ENCODE peak calls at places on chromosome 2, in four cellular contexts. B is SK-N-SH, M is tibial artery, T is endothelial cell. L is an unnamed sample.

GRCh38 chr2:113967272-113967671 is 77.4 kb downstream of the ACTR3 start:
- DNase-seq in T (no peak), B (no peak), M (no peak), L (no peak)

GRCh38 chr2:168015274-168015953 is 232.0 kb downstream of the STK39 start:
- DNase-seq in B (peak; percentile 56), T (no peak), M (no peak), L (no peak)

GRCh38 chr2:47304654-47305053 is 98.3 kb upstream of the MSH2 start:
- DNase-seq in M (no peak), B (no peak), T (no peak), L (no peak)

GRCh38 chr2:207786956-207787516 is 17.3 kb upstream of the FZD5 start:
- DNase-seq in B (no peak), T (no peak), M (no peak), L (no peak)

GRCh38 chr2:226304308-226304707 is 495.3 kb downstream of the IRS1 start:
- DNase-seq in M (no peak), B (no peak), T (no peak), L (no peak)

GRCh38 chr2:113707106-113707505 is 49.3 kb downstream of the SLC35F5 start:
- DNase-seq in T (no peak), B (no peak), M (no peak), L (no peak)

GRCh38 chr2:71948781-71949536 is 198.7 kb downstream of the CYP26B1 start:
- DNase-seq in T (no peak), M (no peak), B (no peak), L (peak; percentile 24)

GRCh38 chr2:182132605-182133004 is 147.0 kb downstream of the PPP1R1C start:
- DNase-seq in B (no peak), M (no peak), T (no peak), L (no peak)

GRCh38 chr2:195500878-195501277 is 156.1 kb upstream of the SLC39A10 start:
- DNase-seq in T (no peak), M (no peak), B (no peak), L (no peak)

GRCh38 chr2:85682378-85682777 is 11.8 kb upstream of the GNLY start:
- DNase-seq in B (no peak), T (no peak), M (no peak), L (no peak)

GRCh38 chr2:189580267-189580661 is 322 bp downstream of the SLC40A1 start:
- DNase-seq in M (peak; percentile 67), B (peak; percentile 65), T (peak; percentile 19), L (no peak)

GRCh38 chr2:63488118-63488713 is 100.1 kb downstream of the WDPCP start:
- DNase-seq in B (peak; percentile 29), T (peak; percentile 11), M (no peak), L (no peak)

GRCh38 chr2:176562359-176563043 is 293.3 kb downstream of the MTX2 start:
- DNase-seq in M (no peak), T (no peak), B (no peak), L (no peak)

GRCh38 chr2:71154798-71155197 is 24.4 kb downstream of the MPHOSPH10 start:
- DNase-seq in M (no peak), T (no peak), B (no peak), L (no peak)

GRCh38 chr2:85288244-85288725 is 39.5 kb downstream of the TGOLN2 start:
- DNase-seq in B (no peak), T (no peak), M (no peak), L (no peak)

GRCh38 chr2:182167882-182168281 is 182.2 kb downstream of the PPP1R1C start:
- DNase-seq in T (no peak), M (no peak), B (no peak), L (no peak)

GRCh38 chr2:6249557-6249956 is 557.4 kb downstream of the SOX11 start:
- DNase-seq in M (no peak), T (no peak), B (no peak), L (no peak)

GRCh38 chr2:85753525-85754312 is at the start of gene ATOH8:
- DNase-seq in T (peak; percentile 60), B (peak; percentile 78), M (peak; percentile 89), L (peak; percentile 63)

GRCh38 chr2:179861027-179861776 is at the start of gene ZNF385B:
- DNase-seq in M (no peak), T (peak; percentile 45), B (peak; percentile 77), L (no peak)

GRCh38 chr2:218357194-218358177 is 829 bp downstream of the CATIP start:
- DNase-seq in T (no peak), M (no peak), B (no peak), L (no peak)

GRCh38 chr2:221034026-221034701 is 537.9 kb downstream of the EPHA4 start:
- DNase-seq in B (no peak), M (no peak), T (no peak), L (no peak)

GRCh38 chr2:197591706-197592072 is 75.8 kb downstream of the MOB4 start:
- DNase-seq in M (no peak), T (no peak), B (no peak), L (no peak)

GRCh38 chr2:64819774-64820688 is 166.3 kb upstream of the SERTAD2 start:
- DNase-seq in T (no peak), B (no peak), M (no peak), L (no peak)

GRCh38 chr2:29449499-29449898 is 334.3 kb downstream of the CLIP4 start:
- DNase-seq in T (no peak), B (no peak), M (no peak), L (no peak)
- TF ChIP-seq CTCF in T (no peak), B (no peak), M (no peak), L (no peak)

GRCh38 chr2:11416191-11416590 is 49.8 kb downstream of the E2F6 start:
- DNase-seq in B (no peak), T (no peak), M (no peak), L (no peak)

GRCh38 chr2:11412449-11412810 is 53.5 kb downstream of the E2F6 start:
- DNase-seq in T (no peak), M (no peak), B (no peak), L (no peak)

GRCh38 chr2:11416931-11417330 is 49.0 kb downstream of the E2F6 start:
- DNase-seq in B (no peak), T (no peak), M (no peak), L (no peak)

GRCh38 chr2:11411768-11412448 is 54.1 kb downstream of the E2F6 start:
- DNase-seq in B (peak; percentile 85), M (no peak), T (peak; percentile 65), L (no peak)

GRCh38 chr2:11414372-11415124 is 51.4 kb downstream of the E2F6 start:
- DNase-seq in M (no peak), T (no peak), B (no peak), L (no peak)
- TF ChIP-seq CTCF in M (no peak), T (no peak), B (no peak), L (no peak)

GRCh38 chr2:15546297-15547098 is 14.6 kb downstream of the NBAS start:
- DNase-seq in B (no peak), T (peak; percentile 28), M (no peak), L (no peak)
- TF ChIP-seq CTCF in B (peak; percentile 55), T (peak; percentile 40), M (no peak), L (no peak)

GRCh38 chr2:236261452-236261851 is 2.8 kb downstream of the ASB18 start:
- DNase-seq in M (no peak), B (no peak), T (no peak), L (no peak)
- TF ChIP-seq CTCF in M (no peak), B (no peak), T (no peak), L (no peak)

GRCh38 chr2:171729952-171730317 is 42.7 kb downstream of the DYNC1I2 start:
- DNase-seq in M (no peak), B (no peak), T (no peak), L (no peak)

GRCh38 chr2:171718720-171719119 is 31.5 kb downstream of the DYNC1I2 start:
- DNase-seq in M (no peak), B (no peak), T (no peak), L (no peak)

GRCh38 chr2:171728989-171729951 is 42.0 kb downstream of the DYNC1I2 start:
- DNase-seq in B (no peak), M (no peak), T (no peak), L (no peak)

GRCh38 chr2:171726841-171727460 is 39.7 kb downstream of the DYNC1I2 start:
- DNase-seq in M (no peak), B (peak; percentile 14), T (no peak), L (no peak)

DNA sequence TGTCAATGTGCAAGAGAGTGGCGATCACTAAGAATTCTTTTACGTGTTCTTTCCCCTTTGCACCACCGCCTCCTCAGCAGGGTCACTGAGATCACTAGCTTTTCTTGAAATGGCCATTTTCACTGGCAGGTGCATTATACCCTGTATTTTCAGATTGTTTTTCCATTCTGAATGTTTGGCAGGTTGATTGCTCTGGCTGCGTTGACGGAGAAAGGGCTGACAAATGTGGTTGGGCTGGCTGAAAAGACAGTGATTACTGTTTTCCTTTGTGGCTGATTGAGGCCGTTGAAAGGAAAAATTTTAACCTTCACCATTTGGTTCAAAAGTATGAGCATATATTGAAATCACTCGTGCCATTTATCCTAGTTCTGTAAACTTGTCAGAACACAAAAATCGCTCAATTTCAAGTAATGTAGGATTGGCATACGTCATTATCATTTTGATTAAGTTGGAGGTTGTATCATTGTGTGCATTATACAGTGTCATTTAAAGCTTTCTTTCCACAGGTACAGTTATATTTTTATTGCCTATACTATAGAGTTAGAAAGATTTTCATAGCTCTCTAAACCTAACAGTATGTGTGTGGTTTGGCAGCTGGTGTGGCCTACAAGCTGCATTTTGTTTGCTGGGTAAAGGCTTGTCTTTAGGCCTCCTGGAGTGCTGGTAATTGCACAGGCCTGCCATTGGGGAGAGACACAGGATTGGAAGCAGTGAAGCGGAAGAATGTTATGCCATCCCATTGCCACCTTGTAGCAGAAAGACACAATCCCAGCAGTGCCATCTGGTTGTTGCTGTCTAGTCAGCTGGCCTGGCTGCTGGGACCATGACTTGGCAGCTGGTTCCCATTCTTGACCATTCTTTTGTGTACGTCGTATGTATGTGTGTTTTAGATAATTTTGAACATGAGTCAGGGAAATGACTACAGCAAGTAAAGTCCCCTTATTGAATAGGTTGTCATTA is 36.7 kb downstream of the DYNC1I2 start:
- DNase-seq in T (no peak), B (peak; percentile 30), M (no peak), L (no peak)
- TF ChIP-seq CTCF in T (no peak), B (no peak), M (no peak), L (no peak)

GRCh38 chr2:120669121-120669952 is 66.3 kb upstream of the GLI2 start:
- DNase-seq in M (no peak), T (peak; percentile 60), B (peak; percentile 75), L (no peak)
- TF ChIP-seq CTCF in M (no peak), T (peak; percentile 60), B (no peak), L (no peak)

GRCh38 chr2:75241696-75242095 is 42.4 kb upstream of the TACR1 start:
- DNase-seq in M (no peak), T (no peak), B (no peak), L (no peak)
- TF ChIP-seq CTCF in M (no peak), T (no peak), B (peak; percentile 34), L (no peak)

DNA sequence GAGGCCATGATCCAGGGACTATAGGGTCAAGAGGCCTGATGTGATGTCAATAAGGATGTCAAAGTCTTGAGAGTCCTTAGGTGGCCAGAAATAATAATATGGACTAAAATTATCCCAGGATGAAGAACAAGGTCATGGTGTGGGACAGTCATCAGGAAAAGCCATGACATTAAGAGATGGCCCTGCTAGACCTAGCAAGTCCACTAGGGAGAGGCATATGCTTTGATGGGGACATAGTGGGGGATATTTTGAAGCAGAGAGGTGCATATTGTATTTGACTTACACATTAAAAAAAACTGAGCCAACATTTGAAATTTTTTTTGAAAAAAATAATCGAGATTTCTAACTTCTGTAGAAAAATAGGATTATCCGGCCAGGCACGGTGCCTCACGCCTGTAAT is 53.3 kb upstream of the CXCR4 start:
- DNase-seq in T (no peak), M (no peak), B (no peak), L (no peak)
- TF ChIP-seq CTCF in T (no peak), M (no peak), B (no peak), L (no peak)

L was measured in CD14-positive monocyte.